ENCODE peak calls at places on chromosomes 12 and 14, in ten cellular contexts. D is HS-5; M is Calu3; T is CD8-positive, alpha-beta memory T cell; H is stimulated activated CD4-positive, alpha-beta T cell treated with anti-CD3 and anti-CD28 coated beads, TNF-alpha, amount 100 ng/mL, for 1 hour; S is SW 1271; W is AG09309; Q is sciatic nerve; K is NCI-H187 treated with DMSO at 0.1 percent for 48 hours; X is AG08395. J is an unnamed sample.

GRCh38 chr14:92728781-92729364 is 19.6 kb downstream of the LGMN start:
- DNase-seq in D (peak; percentile 53), M (peak; percentile 33), T (no peak), H (no peak), S (no peak), W (no peak), Q (no peak), K (no peak), X (no peak), J (no peak)

GRCh38 chr12:44078273-44078672 is 242.4 kb downstream of the TMEM117 start:
- DNase-seq in D (no peak), M (no peak), T (no peak), H (no peak), S (no peak), W (no peak), Q (no peak), K (no peak), X (no peak), J (no peak)

GRCh38 chr12:59085680-59086079 is 165.4 kb upstream of the LRIG3 start:
- DNase-seq in D (no peak), M (no peak), T (no peak), H (no peak), S (no peak), W (no peak), Q (no peak), K (no peak), X (no peak), J (no peak)

GRCh38 chr12:32223941-32224340 is 117.3 kb downstream of the BICD1 start:
- DNase-seq in D (no peak), M (no peak), T (no peak), H (no peak), S (no peak), W (no peak), Q (no peak), K (no peak), X (no peak), J (no peak)

GRCh38 chr12:104921340-104921739 is 36.8 kb downstream of the SLC41A2 start:
- DNase-seq in D (no peak), M (no peak), T (no peak), H (no peak), S (no peak), W (no peak), Q (no peak), K (no peak), X (no peak), J (no peak)

GRCh38 chr14:26123459-26123858 is 474.4 kb downstream of the NOVA1 start:
- DNase-seq in D (no peak), M (no peak), T (no peak), H (no peak), S (no peak), W (no peak), Q (no peak), K (no peak), X (no peak), J (no peak)

GRCh38 chr14:34322940-34323418 is 139.1 kb downstream of the SPTSSA start:
- DNase-seq in D (no peak), M (peak; percentile 79), T (peak; percentile 68), H (peak; percentile 36), S (peak; percentile 50), W (peak; percentile 8), Q (peak; percentile 72), K (peak; percentile 43), X (peak; percentile 71), J (peak; percentile 43)

GRCh38 chr12:91180577-91180976 is 2.0 kb downstream of the DCN start:
- DNase-seq in D (peak; percentile 47), M (no peak), T (no peak), H (no peak), S (no peak), W (peak; percentile 82), Q (no peak), K (no peak), X (peak; percentile 67), J (no peak)

GRCh38 chr12:94594443-94594825 is 55.9 kb downstream of the TMCC3 start:
- DNase-seq in D (no peak), M (no peak), T (no peak), H (no peak), S (no peak), W (no peak), Q (no peak), K (no peak), X (no peak), J (no peak)

GRCh38 chr12:95202691-95203476 is 14.4 kb downstream of the FGD6 start:
- DNase-seq in D (no peak), M (no peak), T (no peak), H (no peak), S (peak; percentile 42), W (no peak), Q (no peak), K (no peak), X (no peak), J (no peak)

J was measured in left colon.